ENCODE peak calls at places on chromosomes 12 and 14, in four cellular contexts. J is activated CD8-positive, alpha-beta T cell treated with anti-CD3 and anti-CD28 coated beads for 36 hours; F is non-pigmented ciliary epithelial cell; U is HuH-7.5. Y is an unnamed sample.

GRCh38 chr12:52532636-52533035 is 12.4 kb upstream of the KRT5 start:
- DNase-seq in J (no peak), F (no peak), U (no peak), Y (no peak)

GRCh38 chr14:51780006-51780692 is 80.3 kb upstream of the GNG2 start:
- DNase-seq in J (peak), F (peak), U (peak), Y (peak)

GRCh38 chr12:55733021-55733555 is 4.3 kb upstream of the CD63 start:
- DNase-seq in F (no peak), J (no peak), U (no peak), Y (no peak)

GRCh38 chr14:21748869-21749303 is 75.3 kb upstream of the OR4E1 start:
- DNase-seq in J (peak), F (peak), U (no peak), Y (peak)

GRCh38 chr12:118064608-118065007 is 3.6 kb upstream of the WSB2 start:
- DNase-seq in J (peak), F (no peak), U (no peak), Y (no peak)

GRCh38 chr14:21098134-21098891 is at the start of gene ZNF219:
- DNase-seq in U (peak), F (no peak), J (peak), Y (peak)

GRCh38 chr14:55715889-55716288 is 135.9 kb downstream of the KTN1 start:
- DNase-seq in F (peak), U (no peak), J (no peak), Y (no peak)

GRCh38 chr12:99386907-99387306 is 260.6 kb upstream of the GARIN6 start:
- DNase-seq in J (no peak), F (no peak), U (peak), Y (no peak)

GRCh38 chr14:96059519-96060135 is 20.5 kb downstream of the C14orf132 start:
- DNase-seq in U (no peak), F (no peak), J (no peak), Y (no peak)

GRCh38 chr12:948238-948637 is 1.3 kb downstream of the RAD52 start:
- DNase-seq in U (no peak), J (no peak), F (no peak), Y (no peak)

GRCh38 chr14:87894920-87895319 is 98.1 kb downstream of the GALC start:
- DNase-seq in F (no peak), J (no peak), U (no peak), Y (no peak)

GRCh38 chr12:58313091-58313855 is 371.9 kb downstream of the ATP23 start:
- DNase-seq in F (peak), J (no peak), U (no peak), Y (no peak)

GRCh38 chr14:65243766-65244442 is 141.6 kb upstream of the MAX start:
- DNase-seq in F (no peak), U (no peak), J (peak), Y (peak)

GRCh38 chr12:82758743-82759142 is 72.0 kb downstream of the TMTC2 start:
- DNase-seq in F (no peak), J (no peak), U (no peak), Y (no peak)

GRCh38 chr14:99905121-99905520 is 111.9 kb downstream of the EML1 start:
- DNase-seq in J (no peak), F (no peak), U (no peak), Y (no peak)

GRCh38 chr14:24631749-24632335 is 2.1 kb downstream of the GZMB start:
- DNase-seq in F (no peak), U (no peak), J (no peak), Y (no peak)

GRCh38 chr14:97380539-97380941 is 583.4 kb downstream of the VRK1 start:
- DNase-seq in J (peak), F (no peak), U (no peak), Y (no peak)

GRCh38 chr14:91290986-91291385 is 46.5 kb upstream of the GPR68 start:
- DNase-seq in F (no peak), J (no peak), U (no peak), Y (no peak)

Y was measured in GDM1.